ENCODE peak calls at places on chromosomes 16 and 17, in nine cellular contexts. F is memory B cell; U is NCI-H1417; R is nucleus accumbens; M is AG10803; V is stimulated activated CD8-positive, alpha-beta memory T cell treated with anti-CD3 and anti-CD28 coated beads, Interleukin-2, amount 100 ng/mL, for 48 hours; I is Ammon's horn; D is GM12865; H is CD4-positive, alpha-beta T cell. W is an unnamed sample.

GRCh38 chr17:80997471-80998387 is 6.1 kb downstream of the CHMP6 start:
- DNase-seq in U (no peak), D (no peak), H (no peak), R (no peak), V (no peak), I (no peak), F (no peak), M (no peak), W (no peak)

GRCh38 chr17:67245694-67246397 is 850 bp upstream of the HELZ start:
- DNase-seq in M (no peak), I (no peak), V (no peak), H (peak), F (peak), R (no peak), U (peak), D (peak), W (no peak)

GRCh38 chr16:85369741-85370528 is 243.2 kb upstream of the GSE1 start:
- DNase-seq in D (peak), H (peak), M (peak), U (peak), F (peak), R (no peak), I (no peak), V (peak), W (peak)

GRCh38 chr17:28982191-28982793 is 23.5 kb downstream of the SEZ6 start:
- DNase-seq in R (no peak), F (peak), D (peak), I (no peak), V (peak), M (no peak), U (no peak), H (peak), W (no peak)

GRCh38 chr17:40122944-40123810 is 1.4 kb downstream of the MSL1 start:
- DNase-seq in D (peak), V (no peak), H (peak), M (peak), U (peak), F (no peak), I (no peak), R (no peak), W (no peak)

GRCh38 chr16:83835972-83836566 is 28.3 kb downstream of the HSBP1 start:
- DNase-seq in H (no peak), D (peak), U (peak), R (no peak), V (no peak), F (no peak), M (peak), I (no peak), W (no peak)

GRCh38 chr17:10177921-10178788 is 20.3 kb downstream of the GAS7 start:
- DNase-seq in U (no peak), R (no peak), H (no peak), I (no peak), F (no peak), M (peak), V (no peak), D (no peak), W (no peak)

GRCh38 chr16:83715217-83715920 is 92.4 kb upstream of the HSBP1 start:
- DNase-seq in M (no peak), I (no peak), V (no peak), H (no peak), D (no peak), U (peak), F (no peak), R (no peak), W (no peak)

GRCh38 chr17:34442387-34443111 is 79.5 kb upstream of the CCL1 start:
- DNase-seq in D (no peak), R (no peak), U (peak), F (no peak), M (no peak), V (no peak), H (no peak), I (peak), W (no peak)

GRCh38 chr16:86120201-86120981 is 221.4 kb downstream of the IRF8 start:
- DNase-seq in R (no peak), D (no peak), H (no peak), M (no peak), F (no peak), V (no peak), U (no peak), I (no peak), W (no peak)

GRCh38 chr16:50259334-50260205 is 6.8 kb upstream of the ADCY7 start:
- DNase-seq in I (no peak), R (no peak), H (no peak), D (no peak), F (no peak), M (peak), V (no peak), U (peak), W (no peak)

GRCh38 chr16:81657224-81657623 is 121.9 kb upstream of the PLCG2 start:
- DNase-seq in F (no peak), I (no peak), U (no peak), V (no peak), R (no peak), H (no peak), D (peak), M (no peak), W (no peak)

GRCh38 chr16:49592507-49593422 is 219.2 kb downstream of the C16orf78 start:
- DNase-seq in I (peak), H (peak), U (peak), D (peak), R (no peak), M (peak), V (no peak), F (no peak), W (peak)

GRCh38 chr16:51888534-51888933 is 658.4 kb downstream of the TOX3 start:
- DNase-seq in I (no peak), H (no peak), F (no peak), M (no peak), U (no peak), V (no peak), R (no peak), D (no peak), W (no peak)

GRCh38 chr16:70252355-70252988 is 732 bp upstream of the EXOSC6 start:
- DNase-seq in H (no peak), F (no peak), M (peak), U (no peak), R (no peak), V (no peak), I (no peak), D (no peak), W (peak)

GRCh38 chr16:1080801-1081733 is 8.5 kb downstream of the SSTR5 start:
- DNase-seq in I (no peak), D (no peak), R (no peak), H (no peak), M (no peak), V (no peak), F (no peak), U (no peak), W (no peak)

GRCh38 chr17:18993876-18994275 is 10.7 kb downstream of the FAM83G start:
- DNase-seq in V (no peak), R (no peak), M (no peak), U (no peak), H (no peak), F (no peak), D (no peak), I (no peak), W (no peak)

GRCh38 chr16:68086336-68086821 is 1.2 kb downstream of the NFATC3 start:
- DNase-seq in V (no peak), U (peak), I (no peak), F (no peak), M (peak), H (no peak), D (no peak), R (no peak), W (no peak)

GRCh38 chr17:73710095-73710592 is 65.9 kb upstream of the SDK2 start:
- DNase-seq in D (peak), U (peak), V (peak), F (peak), H (peak), I (peak), R (no peak), M (peak), W (peak)

GRCh38 chr17:82668631-82669099 is 20.4 kb upstream of the WDR45B start:
- DNase-seq in V (peak), F (no peak), M (peak), D (peak), I (peak), R (no peak), U (no peak), H (peak), W (peak)

GRCh38 chr17:62713096-62713870 is 85.8 kb downstream of the MRC2 start:
- DNase-seq in V (no peak), D (no peak), F (no peak), I (peak), H (no peak), M (no peak), R (no peak), U (no peak), W (no peak)

GRCh38 chr17:79840204-79840988 is 1.2 kb upstream of the CBX4 start:
- DNase-seq in U (peak), V (no peak), D (peak), F (no peak), R (no peak), I (peak), H (no peak), M (peak), W (no peak)

GRCh38 chr17:35433075-35433894 is 985 bp upstream of the SLFN12 start:
- DNase-seq in D (peak), M (peak), I (peak), F (no peak), U (no peak), H (peak), V (peak), R (no peak), W (peak)

GRCh38 chr16:48013476-48013875 is 142.3 kb downstream of the ABCC12 start:
- DNase-seq in U (no peak), F (no peak), I (no peak), M (no peak), D (no peak), H (no peak), V (no peak), R (no peak), W (no peak)

GRCh38 chr16:4618645-4619418 is 4.1 kb upstream of the UBALD1 start:
- DNase-seq in M (no peak), D (no peak), H (no peak), R (no peak), V (no peak), I (no peak), U (peak), F (no peak), W (no peak)

GRCh38 chr17:50392621-50393020 is 4.7 kb downstream of the LRRC59 start:
- DNase-seq in H (no peak), U (no peak), I (no peak), R (no peak), D (no peak), M (no peak), F (no peak), V (no peak), W (no peak)

GRCh38 chr16:4511441-4512082 is 27.0 kb downstream of the CDIP1 start:
- DNase-seq in R (no peak), V (no peak), I (peak), U (peak), F (no peak), D (peak), H (no peak), M (peak), W (peak)

GRCh38 chr17:2054262-2054739 is 602 bp upstream of the HIC1 start:
- DNase-seq in U (peak), D (no peak), V (no peak), M (no peak), R (no peak), H (no peak), I (no peak), F (no peak), W (peak)

GRCh38 chr17:82023447-82024241 is 539 bp downstream of the LRRC45 start:
- DNase-seq in F (no peak), R (no peak), M (no peak), U (no peak), V (no peak), D (peak), H (no peak), I (no peak), W (no peak)

GRCh38 chr17:50817838-50818237 is 17.5 kb upstream of the WFIKKN2 start:
- DNase-seq in F (no peak), M (no peak), U (no peak), D (no peak), I (no peak), V (no peak), R (no peak), H (no peak), W (no peak)

GRCh38 chr16:81550412-81550768 is 105.8 kb downstream of the CMIP start:
- DNase-seq in H (no peak), F (no peak), V (no peak), U (no peak), R (no peak), D (no peak), M (no peak), I (no peak), W (no peak)

GRCh38 chr17:77724876-77725615 is 233.5 kb upstream of the TNRC6C start:
- DNase-seq in D (peak), F (no peak), I (no peak), V (no peak), H (no peak), U (peak), R (no peak), M (no peak), W (no peak)

GRCh38 chr16:4064950-4065352 is 51.3 kb downstream of the ADCY9 start:
- DNase-seq in R (no peak), I (no peak), V (no peak), D (no peak), M (no peak), U (no peak), H (peak), F (no peak), W (no peak)

GRCh38 chr16:67277294-67277998 is 1.9 kb upstream of the PLEKHG4 start:
- DNase-seq in I (no peak), D (no peak), R (no peak), U (no peak), V (peak), F (no peak), H (no peak), M (peak), W (peak)

GRCh38 chr17:7484964-7485377 is 805 bp downstream of the POLR2A start:
- DNase-seq in M (no peak), U (no peak), V (no peak), I (no peak), R (no peak), D (no peak), H (no peak), F (no peak), W (no peak)

GRCh38 chr16:85395207-85395912 is 217.8 kb upstream of the GSE1 start:
- DNase-seq in V (no peak), H (no peak), R (no peak), I (no peak), U (peak), F (no peak), M (peak), D (peak), W (peak)

GRCh38 chr17:63102034-63102433 is 136.0 kb downstream of the TANC2 start:
- DNase-seq in D (no peak), M (no peak), F (no peak), R (no peak), H (no peak), I (no peak), V (no peak), U (no peak), W (no peak)

W was measured in 8988T.